ENCODE peak calls at places on chromosome X, in eight cellular contexts. One of them, this sample, is unnamed.
A peak's percentile ranks its signal among the peaks of the same experiment; 100 is the strongest.

GRCh38 chrX:153878969-153879653 is 6.9 kb downstream of the L1CAM start:
- DNase-seq in choroid plexus epithelial cell: peak; percentile 12
- DNase-seq in dorsolateral prefrontal cortex: no peak
- DNase-seq in T follicular helper cell: no peak
- DNase-seq in PC-3: no peak
- DNase-seq in hepatocyte: no peak
- DNase-seq in activated naive CD4-positive, alpha-beta T cell treated with anti-CD3 and anti-CD28 coated beads, Interleukin-2, amount 10 ng/mL, durations not matched to agents 7 days and 5 days: no peak
- DNase-seq in body of pancreas: no peak
- DNase-seq in this sample: no peak

GRCh38 chrX:1462596-1463251 is 10.0 kb upstream of the ASMTL start:
- DNase-seq in choroid plexus epithelial cell: peak; percentile 76
- DNase-seq in dorsolateral prefrontal cortex: no peak
- DNase-seq in T follicular helper cell: peak; percentile 70
- DNase-seq in PC-3: peak; percentile 52
- DNase-seq in hepatocyte: peak; percentile 66
- DNase-seq in activated naive CD4-positive, alpha-beta T cell treated with anti-CD3 and anti-CD28 coated beads, Interleukin-2, amount 10 ng/mL, durations not matched to agents 7 days and 5 days: peak; percentile 83
- DNase-seq in body of pancreas: no peak
- DNase-seq in this sample: peak; percentile 38

GRCh38 chrX:106042296-106042695 is 3.8 kb upstream of the SERPINA7 start:
- DNase-seq in choroid plexus epithelial cell: no peak
- DNase-seq in dorsolateral prefrontal cortex: no peak
- DNase-seq in T follicular helper cell: no peak
- DNase-seq in PC-3: peak; percentile 85
- DNase-seq in hepatocyte: no peak
- DNase-seq in activated naive CD4-positive, alpha-beta T cell treated with anti-CD3 and anti-CD28 coated beads, Interleukin-2, amount 10 ng/mL, durations not matched to agents 7 days and 5 days: no peak
- DNase-seq in body of pancreas: no peak
- DNase-seq in this sample: no peak

GRCh38 chrX:139596068-139596467 is 65.5 kb downstream of the F9 start:
- DNase-seq in choroid plexus epithelial cell: no peak
- DNase-seq in dorsolateral prefrontal cortex: no peak
- DNase-seq in T follicular helper cell: no peak
- DNase-seq in PC-3: no peak
- DNase-seq in hepatocyte: no peak
- DNase-seq in activated naive CD4-positive, alpha-beta T cell treated with anti-CD3 and anti-CD28 coated beads, Interleukin-2, amount 10 ng/mL, durations not matched to agents 7 days and 5 days: no peak
- DNase-seq in body of pancreas: no peak
- DNase-seq in this sample: no peak

GRCh38 chrX:1535241-1536041 is 1.5 kb downstream of the P2RY8 start:
- DNase-seq in choroid plexus epithelial cell: no peak
- DNase-seq in dorsolateral prefrontal cortex: no peak
- DNase-seq in T follicular helper cell: peak; percentile 12
- DNase-seq in PC-3: no peak
- DNase-seq in hepatocyte: no peak
- DNase-seq in activated naive CD4-positive, alpha-beta T cell treated with anti-CD3 and anti-CD28 coated beads, Interleukin-2, amount 10 ng/mL, durations not matched to agents 7 days and 5 days: peak; percentile 68
- DNase-seq in body of pancreas: no peak
- DNase-seq in this sample: peak; percentile 47

GRCh38 chrX:150503898-150504219 is 64.6 kb upstream of the MTM1 start:
- DNase-seq in choroid plexus epithelial cell: no peak
- DNase-seq in dorsolateral prefrontal cortex: no peak
- DNase-seq in T follicular helper cell: no peak
- DNase-seq in PC-3: peak; percentile 47
- DNase-seq in hepatocyte: no peak
- DNase-seq in activated naive CD4-positive, alpha-beta T cell treated with anti-CD3 and anti-CD28 coated beads, Interleukin-2, amount 10 ng/mL, durations not matched to agents 7 days and 5 days: no peak
- DNase-seq in body of pancreas: peak; percentile 63
- DNase-seq in this sample: no peak

GRCh38 chrX:5998901-5999300 is 229.8 kb downstream of the NLGN4X start:
- DNase-seq in choroid plexus epithelial cell: no peak
- DNase-seq in dorsolateral prefrontal cortex: no peak
- DNase-seq in T follicular helper cell: no peak
- DNase-seq in PC-3: no peak
- DNase-seq in hepatocyte: no peak
- DNase-seq in activated naive CD4-positive, alpha-beta T cell treated with anti-CD3 and anti-CD28 coated beads, Interleukin-2, amount 10 ng/mL, durations not matched to agents 7 days and 5 days: no peak
- DNase-seq in body of pancreas: no peak
- DNase-seq in this sample: no peak

GRCh38 chrX:10121787-10122186 is 35.0 kb upstream of the CLCN4 start:
- DNase-seq in choroid plexus epithelial cell: peak; percentile 13
- DNase-seq in dorsolateral prefrontal cortex: no peak
- DNase-seq in T follicular helper cell: no peak
- DNase-seq in PC-3: no peak
- DNase-seq in hepatocyte: no peak
- DNase-seq in activated naive CD4-positive, alpha-beta T cell treated with anti-CD3 and anti-CD28 coated beads, Interleukin-2, amount 10 ng/mL, durations not matched to agents 7 days and 5 days: no peak
- DNase-seq in body of pancreas: no peak
- DNase-seq in this sample: no peak

GRCh38 chrX:143635915-143636314 is at the start of gene SLITRK4:
- DNase-seq in choroid plexus epithelial cell: no peak
- DNase-seq in dorsolateral prefrontal cortex: no peak
- DNase-seq in T follicular helper cell: no peak
- DNase-seq in PC-3: peak; percentile 6
- DNase-seq in hepatocyte: peak; percentile 40
- DNase-seq in activated naive CD4-positive, alpha-beta T cell treated with anti-CD3 and anti-CD28 coated beads, Interleukin-2, amount 10 ng/mL, durations not matched to agents 7 days and 5 days: no peak
- DNase-seq in body of pancreas: peak; percentile 20
- DNase-seq in this sample: no peak

GRCh38 chrX:72297953-72298730 is 7.6 kb downstream of the CITED1 start:
- DNase-seq in choroid plexus epithelial cell: peak; percentile 50
- DNase-seq in dorsolateral prefrontal cortex: no peak
- DNase-seq in T follicular helper cell: no peak
- DNase-seq in PC-3: peak; percentile 29
- DNase-seq in hepatocyte: no peak
- DNase-seq in activated naive CD4-positive, alpha-beta T cell treated with anti-CD3 and anti-CD28 coated beads, Interleukin-2, amount 10 ng/mL, durations not matched to agents 7 days and 5 days: peak; percentile 26
- DNase-seq in body of pancreas: no peak
- DNase-seq in this sample: no peak

GRCh38 chrX:10631416-10632145 is 11.2 kb upstream of the MID1 start:
- DNase-seq in choroid plexus epithelial cell: no peak
- DNase-seq in dorsolateral prefrontal cortex: no peak
- DNase-seq in T follicular helper cell: no peak
- DNase-seq in PC-3: peak; percentile 75
- DNase-seq in hepatocyte: no peak
- DNase-seq in activated naive CD4-positive, alpha-beta T cell treated with anti-CD3 and anti-CD28 coated beads, Interleukin-2, amount 10 ng/mL, durations not matched to agents 7 days and 5 days: no peak
- DNase-seq in body of pancreas: no peak
- DNase-seq in this sample: no peak

GRCh38 chrX:77298790-77299189 is 148.4 kb upstream of the FGF16 start:
- DNase-seq in choroid plexus epithelial cell: no peak
- DNase-seq in dorsolateral prefrontal cortex: no peak
- DNase-seq in T follicular helper cell: no peak
- DNase-seq in PC-3: peak; percentile 85
- DNase-seq in hepatocyte: no peak
- DNase-seq in activated naive CD4-positive, alpha-beta T cell treated with anti-CD3 and anti-CD28 coated beads, Interleukin-2, amount 10 ng/mL, durations not matched to agents 7 days and 5 days: no peak
- DNase-seq in body of pancreas: no peak
- DNase-seq in this sample: no peak

GRCh38 chrX:73683236-73683859 is 120.4 kb downstream of the CHIC1 start:
- DNase-seq in choroid plexus epithelial cell: peak; percentile 59
- DNase-seq in dorsolateral prefrontal cortex: no peak
- DNase-seq in T follicular helper cell: no peak
- DNase-seq in PC-3: peak; percentile 7
- DNase-seq in hepatocyte: no peak
- DNase-seq in activated naive CD4-positive, alpha-beta T cell treated with anti-CD3 and anti-CD28 coated beads, Interleukin-2, amount 10 ng/mL, durations not matched to agents 7 days and 5 days: no peak
- DNase-seq in body of pancreas: no peak
- DNase-seq in this sample: no peak

GRCh38 chrX:111445485-111445884 is 33.5 kb upstream of the DCX start:
- DNase-seq in choroid plexus epithelial cell: peak; percentile 55
- DNase-seq in dorsolateral prefrontal cortex: no peak
- DNase-seq in T follicular helper cell: no peak
- DNase-seq in PC-3: peak; percentile 62
- DNase-seq in hepatocyte: peak; percentile 74
- DNase-seq in activated naive CD4-positive, alpha-beta T cell treated with anti-CD3 and anti-CD28 coated beads, Interleukin-2, amount 10 ng/mL, durations not matched to agents 7 days and 5 days: no peak
- DNase-seq in body of pancreas: no peak
- DNase-seq in this sample: no peak

GRCh38 chrX:11445540-11445939 is 152.3 kb downstream of the AMELX start:
- DNase-seq in choroid plexus epithelial cell: no peak
- DNase-seq in dorsolateral prefrontal cortex: no peak
- DNase-seq in T follicular helper cell: no peak
- DNase-seq in PC-3: peak; percentile 3
- DNase-seq in hepatocyte: no peak
- DNase-seq in activated naive CD4-positive, alpha-beta T cell treated with anti-CD3 and anti-CD28 coated beads, Interleukin-2, amount 10 ng/mL, durations not matched to agents 7 days and 5 days: no peak
- DNase-seq in body of pancreas: no peak
- DNase-seq in this sample: no peak

GRCh38 chrX:15384304-15384703 is at the start of gene VEGFD:
- DNase-seq in choroid plexus epithelial cell: peak; percentile 73
- DNase-seq in dorsolateral prefrontal cortex: no peak
- DNase-seq in T follicular helper cell: no peak
- DNase-seq in PC-3: no peak
- DNase-seq in hepatocyte: no peak
- DNase-seq in activated naive CD4-positive, alpha-beta T cell treated with anti-CD3 and anti-CD28 coated beads, Interleukin-2, amount 10 ng/mL, durations not matched to agents 7 days and 5 days: no peak
- DNase-seq in body of pancreas: no peak
- DNase-seq in this sample: peak; percentile 44

GRCh38 chrX:118702741-118703140 is 24.7 kb upstream of the IL13RA1 start:
- DNase-seq in choroid plexus epithelial cell: no peak
- DNase-seq in dorsolateral prefrontal cortex: no peak
- DNase-seq in T follicular helper cell: no peak
- DNase-seq in PC-3: peak; percentile 87
- DNase-seq in hepatocyte: no peak
- DNase-seq in activated naive CD4-positive, alpha-beta T cell treated with anti-CD3 and anti-CD28 coated beads, Interleukin-2, amount 10 ng/mL, durations not matched to agents 7 days and 5 days: no peak
- DNase-seq in body of pancreas: no peak
- DNase-seq in this sample: no peak

GRCh38 chrX:111652719-111653118 is 28.3 kb upstream of the ALG13 start:
- DNase-seq in choroid plexus epithelial cell: peak; percentile 23
- DNase-seq in dorsolateral prefrontal cortex: no peak
- DNase-seq in T follicular helper cell: no peak
- DNase-seq in PC-3: no peak
- DNase-seq in hepatocyte: peak; percentile 22
- DNase-seq in activated naive CD4-positive, alpha-beta T cell treated with anti-CD3 and anti-CD28 coated beads, Interleukin-2, amount 10 ng/mL, durations not matched to agents 7 days and 5 days: no peak
- DNase-seq in body of pancreas: no peak
- DNase-seq in this sample: no peak

GRCh38 chrX:56833626-56834025 is 104.6 kb downstream of the NBDY start:
- DNase-seq in choroid plexus epithelial cell: no peak
- DNase-seq in dorsolateral prefrontal cortex: no peak
- DNase-seq in T follicular helper cell: no peak
- DNase-seq in PC-3: no peak
- DNase-seq in hepatocyte: no peak
- DNase-seq in activated naive CD4-positive, alpha-beta T cell treated with anti-CD3 and anti-CD28 coated beads, Interleukin-2, amount 10 ng/mL, durations not matched to agents 7 days and 5 days: no peak
- DNase-seq in body of pancreas: no peak
- DNase-seq in this sample: no peak

GRCh38 chrX:793216-793770 is 162.7 kb downstream of the SHOX start:
- DNase-seq in choroid plexus epithelial cell: no peak
- DNase-seq in dorsolateral prefrontal cortex: no peak
- DNase-seq in T follicular helper cell: no peak
- DNase-seq in PC-3: no peak
- DNase-seq in hepatocyte: no peak
- DNase-seq in activated naive CD4-positive, alpha-beta T cell treated with anti-CD3 and anti-CD28 coated beads, Interleukin-2, amount 10 ng/mL, durations not matched to agents 7 days and 5 days: no peak
- DNase-seq in body of pancreas: no peak
- DNase-seq in this sample: peak; percentile 38

GRCh38 chrX:1451676-1452496 is 823 bp downstream of the ASMTL start:
- DNase-seq in choroid plexus epithelial cell: no peak
- DNase-seq in dorsolateral prefrontal cortex: peak; percentile 15
- DNase-seq in T follicular helper cell: no peak
- DNase-seq in PC-3: no peak
- DNase-seq in hepatocyte: no peak
- DNase-seq in activated naive CD4-positive, alpha-beta T cell treated with anti-CD3 and anti-CD28 coated beads, Interleukin-2, amount 10 ng/mL, durations not matched to agents 7 days and 5 days: peak; percentile 48
- DNase-seq in body of pancreas: peak; percentile 32
- DNase-seq in this sample: peak; percentile 47

GRCh38 chrX:50903387-50904027 is 7.0 kb upstream of the BMP15 start:
- DNase-seq in choroid plexus epithelial cell: peak; percentile 62
- DNase-seq in dorsolateral prefrontal cortex: peak; percentile 47
- DNase-seq in T follicular helper cell: no peak
- DNase-seq in PC-3: peak; percentile 61
- DNase-seq in hepatocyte: peak; percentile 64
- DNase-seq in activated naive CD4-positive, alpha-beta T cell treated with anti-CD3 and anti-CD28 coated beads, Interleukin-2, amount 10 ng/mL, durations not matched to agents 7 days and 5 days: peak; percentile 21
- DNase-seq in body of pancreas: peak; percentile 23
- DNase-seq in this sample: peak; percentile 44

GRCh38 chrX:38081926-38082708 is 75.8 kb downstream of the SYTL5 start:
- DNase-seq in choroid plexus epithelial cell: no peak
- DNase-seq in dorsolateral prefrontal cortex: no peak
- DNase-seq in T follicular helper cell: no peak
- DNase-seq in PC-3: no peak
- DNase-seq in hepatocyte: no peak
- DNase-seq in activated naive CD4-positive, alpha-beta T cell treated with anti-CD3 and anti-CD28 coated beads, Interleukin-2, amount 10 ng/mL, durations not matched to agents 7 days and 5 days: no peak
- DNase-seq in body of pancreas: no peak
- DNase-seq in this sample: no peak

GRCh38 chrX:129650183-129650689 is 4.5 kb downstream of the APLN start:
- DNase-seq in choroid plexus epithelial cell: no peak
- DNase-seq in dorsolateral prefrontal cortex: no peak
- DNase-seq in T follicular helper cell: no peak
- DNase-seq in PC-3: no peak
- DNase-seq in hepatocyte: no peak
- DNase-seq in activated naive CD4-positive, alpha-beta T cell treated with anti-CD3 and anti-CD28 coated beads, Interleukin-2, amount 10 ng/mL, durations not matched to agents 7 days and 5 days: no peak
- DNase-seq in body of pancreas: no peak
- DNase-seq in this sample: no peak

GRCh38 chrX:38845426-38845825 is 44.2 kb downstream of the MID1IP1 start:
- DNase-seq in choroid plexus epithelial cell: no peak
- DNase-seq in dorsolateral prefrontal cortex: no peak
- DNase-seq in T follicular helper cell: no peak
- DNase-seq in PC-3: no peak
- DNase-seq in hepatocyte: no peak
- DNase-seq in activated naive CD4-positive, alpha-beta T cell treated with anti-CD3 and anti-CD28 coated beads, Interleukin-2, amount 10 ng/mL, durations not matched to agents 7 days and 5 days: no peak
- DNase-seq in body of pancreas: no peak
- DNase-seq in this sample: no peak

GRCh38 chrX:133335027-133335426 is 80.3 kb downstream of the GPC4 start:
- DNase-seq in choroid plexus epithelial cell: peak; percentile 54
- DNase-seq in dorsolateral prefrontal cortex: no peak
- DNase-seq in T follicular helper cell: no peak
- DNase-seq in PC-3: peak; percentile 50
- DNase-seq in hepatocyte: peak; percentile 31
- DNase-seq in activated naive CD4-positive, alpha-beta T cell treated with anti-CD3 and anti-CD28 coated beads, Interleukin-2, amount 10 ng/mL, durations not matched to agents 7 days and 5 days: peak; percentile 20
- DNase-seq in body of pancreas: peak; percentile 23
- DNase-seq in this sample: no peak

GRCh38 chrX:24659646-24660045 is 12.5 kb upstream of the PCYT1B start:
- DNase-seq in choroid plexus epithelial cell: no peak
- DNase-seq in dorsolateral prefrontal cortex: no peak
- DNase-seq in T follicular helper cell: no peak
- DNase-seq in PC-3: no peak
- DNase-seq in hepatocyte: no peak
- DNase-seq in activated naive CD4-positive, alpha-beta T cell treated with anti-CD3 and anti-CD28 coated beads, Interleukin-2, amount 10 ng/mL, durations not matched to agents 7 days and 5 days: no peak
- DNase-seq in body of pancreas: no peak
- DNase-seq in this sample: no peak

GRCh38 chrX:8987672-8988250 is 46.2 kb downstream of the FAM9B start:
- DNase-seq in choroid plexus epithelial cell: no peak
- DNase-seq in dorsolateral prefrontal cortex: no peak
- DNase-seq in T follicular helper cell: peak; percentile 57
- DNase-seq in PC-3: no peak
- DNase-seq in hepatocyte: peak; percentile 9
- DNase-seq in activated naive CD4-positive, alpha-beta T cell treated with anti-CD3 and anti-CD28 coated beads, Interleukin-2, amount 10 ng/mL, durations not matched to agents 7 days and 5 days: peak; percentile 58
- DNase-seq in body of pancreas: no peak
- DNase-seq in this sample: no peak

GRCh38 chrX:154549766-154550165 is 2.3 kb downstream of the IKBKG start:
- DNase-seq in choroid plexus epithelial cell: peak; percentile 34
- DNase-seq in dorsolateral prefrontal cortex: no peak
- DNase-seq in T follicular helper cell: no peak
- DNase-seq in PC-3: peak; percentile 8
- DNase-seq in hepatocyte: no peak
- DNase-seq in activated naive CD4-positive, alpha-beta T cell treated with anti-CD3 and anti-CD28 coated beads, Interleukin-2, amount 10 ng/mL, durations not matched to agents 7 days and 5 days: no peak
- DNase-seq in body of pancreas: no peak
- DNase-seq in this sample: no peak

GRCh38 chrX:42976729-42977366 is 198.9 kb upstream of the PPP1R2C start:
- DNase-seq in choroid plexus epithelial cell: no peak
- DNase-seq in dorsolateral prefrontal cortex: no peak
- DNase-seq in T follicular helper cell: no peak
- DNase-seq in PC-3: no peak
- DNase-seq in hepatocyte: peak; percentile 42
- DNase-seq in activated naive CD4-positive, alpha-beta T cell treated with anti-CD3 and anti-CD28 coated beads, Interleukin-2, amount 10 ng/mL, durations not matched to agents 7 days and 5 days: no peak
- DNase-seq in body of pancreas: no peak
- DNase-seq in this sample: no peak

GRCh38 chrX:32289356-32289755 is 922.0 kb downstream of the DMD start:
- DNase-seq in choroid plexus epithelial cell: no peak
- DNase-seq in dorsolateral prefrontal cortex: no peak
- DNase-seq in T follicular helper cell: no peak
- DNase-seq in PC-3: no peak
- DNase-seq in hepatocyte: no peak
- DNase-seq in activated naive CD4-positive, alpha-beta T cell treated with anti-CD3 and anti-CD28 coated beads, Interleukin-2, amount 10 ng/mL, durations not matched to agents 7 days and 5 days: no peak
- DNase-seq in body of pancreas: no peak
- DNase-seq in this sample: no peak

This sample was measured in left lobe of liver.